ENCODE peak calls at places on chromosomes 13 and 19, in nine cellular contexts. S is endodermal cell; C is PC-3; A is uterus; O is HTR-8/SVneo; G is GM12865; J is epithelial cell of proximal tubule; X is activated CD8-positive, alpha-beta memory T cell treated with anti-CD3 and anti-CD28 coated beads, Interleukin-2, amount 50 U/mL, for 4 hours; Y is body of pancreas. Q is an unnamed sample.

GRCh38 chr19:30046522-30046921 is 104.5 kb downstream of the URI1 start:
- DNase-seq in Y (no peak), O (no peak), J (no peak), A (no peak), X (no peak), C (peak), G (peak), S (peak), Q (no peak)

GRCh38 chr19:17716309-17716929 is 2.9 kb upstream of the MAP1S start:
- DNase-seq in O (no peak), C (no peak), Y (no peak), A (no peak), X (no peak), J (no peak), S (no peak), G (no peak), Q (no peak)

GRCh38 chr13:94464771-94465170 is 14.7 kb downstream of the DCT start:
- DNase-seq in Y (no peak), C (no peak), A (no peak), O (no peak), X (no peak), G (no peak), S (peak), J (no peak), Q (no peak)

GRCh38 chr13:112714772-112715569 is 25.1 kb downstream of the ATP11A start:
- DNase-seq in O (no peak), X (no peak), S (no peak), C (no peak), J (no peak), Y (no peak), A (no peak), G (peak), Q (no peak)

GRCh38 chr19:18762125-18763023 is 28.7 kb downstream of the COMP start:
- DNase-seq in S (no peak), J (no peak), O (no peak), C (peak), G (no peak), Y (peak), A (peak), X (no peak), Q (no peak)

GRCh38 chr19:48501961-48502719 is 9.5 kb downstream of the LMTK3 start:
- DNase-seq in C (peak), O (no peak), Y (peak), X (peak), G (peak), J (peak), S (peak), A (peak), Q (peak)

GRCh38 chr13:21616880-21617279 is 12.9 kb upstream of the MICU2 start:
- DNase-seq in J (no peak), Y (no peak), S (no peak), O (no peak), C (peak), X (no peak), G (no peak), A (no peak), Q (no peak)

GRCh38 chr13:101868585-101869469 is 416.4 kb downstream of the ITGBL1 start:
- DNase-seq in O (no peak), S (no peak), C (no peak), X (no peak), Y (no peak), A (no peak), G (no peak), J (no peak), Q (no peak)

GRCh38 chr13:60646600-60646999 is 249.6 kb downstream of the TDRD3 start:
- DNase-seq in A (no peak), X (no peak), O (no peak), J (no peak), Y (no peak), S (peak), G (no peak), C (no peak), Q (no peak)

GRCh38 chr19:4635763-4636135 is 3.6 kb upstream of the TNFAIP8L1 start:
- DNase-seq in J (no peak), A (no peak), S (peak), Y (no peak), O (no peak), C (no peak), X (no peak), G (no peak), Q (no peak)

GRCh38 chr13:37202264-37202663 is 96.8 kb upstream of the CSNK1A1L start:
- DNase-seq in J (no peak), S (no peak), C (no peak), A (no peak), X (no peak), Y (no peak), O (no peak), G (no peak), Q (no peak)

GRCh38 chr13:104898484-104898883 is 1637.0 kb downstream of the EFNB2 start:
- DNase-seq in G (no peak), X (no peak), Y (no peak), C (no peak), S (no peak), J (no peak), A (no peak), O (no peak), Q (no peak)

GRCh38 chr13:112713517-112714253 is 23.8 kb downstream of the ATP11A start:
- DNase-seq in S (no peak), Y (no peak), J (no peak), A (peak), X (no peak), C (no peak), G (no peak), O (no peak), Q (no peak)

GRCh38 chr19:35797663-35798062 is 15.0 kb downstream of the PRODH2 start:
- DNase-seq in J (no peak), O (no peak), X (no peak), G (no peak), A (no peak), S (peak), Y (peak), C (no peak), Q (no peak)

GRCh38 chr19:44992336-44993163 is 8.7 kb upstream of the RELB start:
- DNase-seq in G (no peak), O (no peak), J (no peak), C (no peak), X (no peak), S (no peak), Y (no peak), A (no peak), Q (no peak)

GRCh38 chr19:11195681-11196080 is 1.7 kb downstream of the KANK2 start:
- DNase-seq in J (no peak), Y (no peak), X (no peak), G (no peak), O (no peak), C (no peak), A (no peak), S (no peak), Q (no peak)

GRCh38 chr13:33270906-33271538 is 14.5 kb downstream of the STARD13 start:
- DNase-seq in J (no peak), X (no peak), O (no peak), S (no peak), G (no peak), A (no peak), Y (no peak), C (no peak), Q (no peak)

GRCh38 chr13:113920173-113920572 is 53.7 kb downstream of the C13orf46 start:
- DNase-seq in G (no peak), O (no peak), J (no peak), S (no peak), C (no peak), A (no peak), X (no peak), Y (no peak), Q (peak)

GRCh38 chr19:6751189-6751588 is 11.7 kb downstream of the TRIP10 start:
- DNase-seq in X (no peak), S (no peak), A (no peak), G (no peak), J (no peak), C (no peak), O (no peak), Y (no peak), Q (no peak)

GRCh38 chr19:47155141-47155540 is 24.5 kb downstream of the SAE1 start:
- DNase-seq in O (no peak), A (peak), Y (no peak), G (no peak), J (no peak), C (no peak), X (no peak), S (no peak), Q (no peak)

GRCh38 chr13:100645382-100645781 is 29.2 kb downstream of the TMTC4 start:
- DNase-seq in S (no peak), A (no peak), O (no peak), G (no peak), X (no peak), Y (no peak), C (no peak), J (no peak), Q (no peak)

GRCh38 chr19:16876904-16877361 is 11.9 kb upstream of the F2RL3 start:
- DNase-seq in G (peak), O (no peak), Y (no peak), J (no peak), S (no peak), A (no peak), X (no peak), C (peak), Q (no peak)

GRCh38 chr13:98575009-98575866 is 1.7 kb downstream of the STK24 start:
- DNase-seq in A (no peak), S (no peak), Y (no peak), G (no peak), O (no peak), J (no peak), X (no peak), C (no peak), Q (no peak)

GRCh38 chr19:57027360-57027759 is 92.4 kb upstream of the USP29 start:
- DNase-seq in A (no peak), X (no peak), Y (no peak), C (no peak), G (no peak), J (no peak), O (no peak), S (no peak), Q (no peak)

GRCh38 chr13:64075543-64076271 is 2660.1 kb upstream of the PCDH20 start:
- DNase-seq in A (no peak), O (no peak), J (no peak), C (no peak), X (no peak), G (peak), Y (no peak), S (no peak), Q (no peak)

GRCh38 chr13:59510377-59510776 is 653.4 kb downstream of the DIAPH3 start:
- DNase-seq in O (no peak), G (no peak), C (no peak), Y (no peak), J (no peak), X (no peak), A (no peak), S (no peak), Q (no peak)

GRCh38 chr19:6654347-6655310 is 15.3 kb downstream of the TNFSF14 start:
- DNase-seq in A (no peak), O (no peak), G (peak), Y (no peak), X (no peak), C (no peak), J (no peak), S (no peak), Q (no peak)

GRCh38 chr13:26653310-26653709 is 95.8 kb downstream of the WASF3 start:
- DNase-seq in G (no peak), S (no peak), C (no peak), Y (no peak), O (no peak), A (no peak), J (peak), X (no peak), Q (no peak)

GRCh38 chr19:2259331-2259730 is 3.1 kb upstream of the JSRP1 start:
- DNase-seq in Y (no peak), O (no peak), X (no peak), S (no peak), G (no peak), C (peak), A (no peak), J (no peak), Q (no peak)